ENCODE peak calls at places on chromosomes 11 and 22, in nine cellular contexts. L, K, R, P, Q, V, S, X and E are unnamed samples.

GRCh38 chr11:106466441-106467190 is 389.2 kb downstream of the AASDHPPT start:
- DNase-seq in K (peak), P (no peak), V (peak), R (peak), Q (peak), X (no peak), S (no peak), L (no peak), E (no peak)

GRCh38 chr11:111427471-111427912 is 48.4 kb upstream of the POU2AF1 start:
- DNase-seq in X (no peak), P (no peak), V (no peak), Q (no peak), K (peak), L (peak), R (no peak), S (no peak), E (no peak)

GRCh38 chr11:34667810-34668582 is 47.1 kb downstream of the EHF start:
- DNase-seq in Q (no peak), X (no peak), P (no peak), L (no peak), K (no peak), S (no peak), V (no peak), R (no peak), E (no peak)

GRCh38 chr11:120912504-120912903 is 111.4 kb upstream of the TBCEL start:
- DNase-seq in L (no peak), P (no peak), K (peak), V (peak), X (peak), Q (peak), S (peak), R (peak), E (peak)

GRCh38 chr11:124900464-124900863 is 2.8 kb upstream of the ROBO4 start:
- DNase-seq in Q (peak), X (no peak), L (no peak), V (peak), R (peak), S (no peak), K (peak), P (peak), E (no peak)

GRCh38 chr11:71214553-71215371 is 37.6 kb downstream of the SHANK2 start:
- DNase-seq in Q (no peak), K (no peak), P (no peak), S (no peak), R (no peak), X (no peak), V (no peak), L (no peak), E (no peak)

GRCh38 chr11:4466168-4466891 is 16.1 kb upstream of the OR52K1 start:
- DNase-seq in P (no peak), V (no peak), K (no peak), Q (no peak), L (no peak), R (no peak), S (no peak), X (no peak), E (no peak)

GRCh38 chr11:77180346-77180745 is 52.3 kb downstream of the MYO7A start:
- DNase-seq in Q (no peak), X (no peak), L (no peak), K (no peak), S (no peak), R (no peak), P (no peak), V (no peak), E (no peak)

GRCh38 chr11:72006309-72007088 is 7.8 kb downstream of the IL18BP start:
- DNase-seq in K (no peak), Q (no peak), S (no peak), R (no peak), X (no peak), P (no peak), L (no peak), V (no peak), E (no peak)

GRCh38 chr11:106133529-106133928 is 56.1 kb downstream of the AASDHPPT start:
- DNase-seq in Q (no peak), K (no peak), L (no peak), R (no peak), P (no peak), S (no peak), V (no peak), X (peak), E (peak)

GRCh38 chr22:44523981-44524759 is 26.1 kb upstream of the RTL6 start:
- DNase-seq in R (peak), Q (peak), S (no peak), K (peak), X (peak), P (no peak), V (peak), L (no peak), E (no peak)

GRCh38 chr11:76243157-76243556 is 36.9 kb upstream of the WNT11 start:
- DNase-seq in P (no peak), K (no peak), L (no peak), S (no peak), V (no peak), R (no peak), Q (no peak), X (peak), E (no peak)

GRCh38 chr11:8268530-8269461 is 5.1 kb upstream of the LMO1 start:
- DNase-seq in Q (no peak), R (no peak), P (no peak), V (no peak), S (no peak), K (no peak), L (no peak), X (peak), E (no peak)

GRCh38 chr11:102177974-102178631 is 67.9 kb downstream of the YAP1 start:
- DNase-seq in R (peak), L (peak), K (peak), V (peak), X (no peak), Q (peak), S (peak), P (no peak), E (no peak)

GRCh38 chr11:134231958-134232674 is 7.6 kb downstream of the VPS26B start:
- DNase-seq in L (no peak), R (no peak), S (peak), P (no peak), Q (no peak), X (no peak), K (no peak), V (no peak), E (no peak)

GRCh38 chr22:21632237-21632895 is at the start of gene CCDC116:
- DNase-seq in Q (no peak), L (no peak), X (no peak), V (no peak), P (peak), K (no peak), R (no peak), S (peak), E (no peak)

GRCh38 chr11:45180888-45181594 is 34.6 kb downstream of the PRDM11 start:
- DNase-seq in L (peak), X (no peak), Q (no peak), V (peak), R (peak), P (peak), S (peak), K (peak), E (no peak)

GRCh38 chr11:57460756-57461749 is 725 bp downstream of the RTN4RL2 start:
- DNase-seq in X (no peak), R (no peak), V (no peak), S (no peak), L (no peak), Q (no peak), P (no peak), K (no peak), E (no peak)

GRCh38 chr11:43358308-43358669 is 431 bp upstream of the TTC17 start:
- DNase-seq in X (peak), P (no peak), L (no peak), V (no peak), S (peak), K (no peak), Q (no peak), R (no peak), E (no peak)

GRCh38 chr22:31082606-31083376 is 1.7 kb downstream of the SMTN start:
- DNase-seq in X (peak), R (peak), L (peak), P (peak), Q (no peak), S (peak), V (peak), K (peak), E (no peak)

GRCh38 chr11:61079416-61080150 is 22.7 kb upstream of the CD5 start:
- DNase-seq in V (no peak), P (peak), Q (no peak), K (no peak), S (no peak), R (no peak), L (no peak), X (no peak), E (no peak)

GRCh38 chr22:37330200-37331033 is 48.1 kb downstream of the CYTH4 start:
- DNase-seq in S (peak), P (peak), V (no peak), R (peak), Q (peak), K (peak), X (peak), L (peak), E (no peak)

GRCh38 chr11:93908689-93909088 is 58.3 kb upstream of the VSTM5 start:
- DNase-seq in V (peak), R (peak), Q (peak), L (peak), P (no peak), K (peak), X (no peak), S (no peak), E (no peak)

GRCh38 chr11:3949132-3949531 is 93.7 kb downstream of the STIM1 start:
- DNase-seq in K (no peak), L (no peak), Q (no peak), X (no peak), S (peak), P (no peak), V (no peak), R (no peak), E (no peak)

GRCh38 chr22:18048441-18048898 is 24.1 kb upstream of the MICAL3 start:
- DNase-seq in X (no peak), V (no peak), L (no peak), P (no peak), S (no peak), R (peak), K (peak), Q (no peak), E (no peak)

GRCh38 chr11:9601041-9601875 is 27.8 kb downstream of the WEE1 start:
- DNase-seq in K (peak), Q (peak), S (peak), P (peak), L (no peak), R (peak), X (no peak), V (no peak), E (peak)

GRCh38 chr11:75150879-75151278 is at the start of gene SLCO2B1:
- DNase-seq in V (no peak), L (no peak), R (no peak), Q (no peak), P (no peak), K (no peak), X (no peak), S (no peak), E (peak)